ENCODE peak calls at places on chromosomes 16 and 17, in five cellular contexts. T, K, N, U and M are unnamed samples.

GRCh38 chr16:66443269-66443652 is 16.2 kb downstream of the BEAN1 start:
- DNase-seq in T (no peak), K (no peak), N (no peak), U (no peak), M (no peak)

GRCh38 chr16:50265260-50265659 is 1.1 kb upstream of the ADCY7 start:
- DNase-seq in T (no peak), K (no peak), N (peak; percentile 54), U (no peak), M (no peak)

GRCh38 chr17:83071966-83072562 is 7.3 kb upstream of the METRNL start:
- DNase-seq in T (no peak), K (no peak), N (no peak), U (no peak), M (no peak)

GRCh38 chr17:14784997-14785696 is 480.0 kb downstream of the PMP22 start:
- DNase-seq in T (no peak), K (no peak), N (no peak), U (no peak), M (no peak)

GRCh38 chr17:34997355-34997862 is 17.1 kb downstream of the LIG3 start:
- DNase-seq in T (no peak), K (peak; percentile 95), N (peak; percentile 88), U (no peak), M (no peak)

GRCh38 chr17:38415250-38416194 is 12.7 kb upstream of the ARHGAP23 start:
- DNase-seq in T (no peak), K (peak; percentile 81), N (no peak), U (no peak), M (no peak)

GRCh38 chr17:16379654-16380053 is 1.2 kb upstream of the UBB start:
- DNase-seq in T (no peak), K (no peak), N (no peak), U (no peak), M (no peak)

GRCh38 chr17:45282683-45283644 is 21.1 kb upstream of the SPATA32 start:
- DNase-seq in T (no peak), K (peak; percentile 84), N (no peak), U (no peak), M (no peak)

GRCh38 chr16:30761427-30761927 is 385 bp downstream of the CFAP119 start:
- DNase-seq in T (peak; percentile 48), K (peak; percentile 18), N (no peak), U (no peak), M (peak; percentile 29)

GRCh38 chr17:40326014-40326831 is 17.2 kb downstream of the RARA start:
- DNase-seq in T (no peak), K (no peak), N (no peak), U (no peak), M (peak; percentile 55)

GRCh38 chr17:82985973-82986372 is 93.4 kb upstream of the METRNL start:
- DNase-seq in T (no peak), K (peak; percentile 33), N (peak; percentile 38), U (no peak), M (peak; percentile 62)

GRCh38 chr17:73232587-73233373 is 28.9 kb downstream of the CPSF4L start:
- DNase-seq in T (no peak), K (peak; percentile 21), N (peak; percentile 54), U (no peak), M (no peak)

GRCh38 chr16:24971718-24972117 is 43.5 kb downstream of the ARHGAP17 start:
- DNase-seq in T (no peak), K (no peak), N (no peak), U (no peak), M (no peak)

GRCh38 chr17:27247071-27247957 is 46.6 kb upstream of the WSB1 start:
- DNase-seq in T (no peak), K (peak; percentile 98), N (peak; percentile 47), U (peak; percentile 36), M (no peak)

GRCh38 chr16:20792216-20792615 is 14.1 kb downstream of the ERI2 start:
- DNase-seq in T (no peak), K (no peak), N (no peak), U (no peak), M (no peak)

GRCh38 chr16:89035013-89035697 is 58.1 kb upstream of the CBFA2T3 start:
- DNase-seq in T (no peak), K (no peak), N (no peak), U (no peak), M (no peak)

GRCh38 chr17:8828517-8828875 is 29.3 kb upstream of the MFSD6L start:
- DNase-seq in T (no peak), K (no peak), N (no peak), U (no peak), M (no peak)

GRCh38 chr16:27906883-27907282 is 156.6 kb downstream of the GSG1L start:
- DNase-seq in T (no peak), K (no peak), N (no peak), U (no peak), M (no peak)

DNA sequence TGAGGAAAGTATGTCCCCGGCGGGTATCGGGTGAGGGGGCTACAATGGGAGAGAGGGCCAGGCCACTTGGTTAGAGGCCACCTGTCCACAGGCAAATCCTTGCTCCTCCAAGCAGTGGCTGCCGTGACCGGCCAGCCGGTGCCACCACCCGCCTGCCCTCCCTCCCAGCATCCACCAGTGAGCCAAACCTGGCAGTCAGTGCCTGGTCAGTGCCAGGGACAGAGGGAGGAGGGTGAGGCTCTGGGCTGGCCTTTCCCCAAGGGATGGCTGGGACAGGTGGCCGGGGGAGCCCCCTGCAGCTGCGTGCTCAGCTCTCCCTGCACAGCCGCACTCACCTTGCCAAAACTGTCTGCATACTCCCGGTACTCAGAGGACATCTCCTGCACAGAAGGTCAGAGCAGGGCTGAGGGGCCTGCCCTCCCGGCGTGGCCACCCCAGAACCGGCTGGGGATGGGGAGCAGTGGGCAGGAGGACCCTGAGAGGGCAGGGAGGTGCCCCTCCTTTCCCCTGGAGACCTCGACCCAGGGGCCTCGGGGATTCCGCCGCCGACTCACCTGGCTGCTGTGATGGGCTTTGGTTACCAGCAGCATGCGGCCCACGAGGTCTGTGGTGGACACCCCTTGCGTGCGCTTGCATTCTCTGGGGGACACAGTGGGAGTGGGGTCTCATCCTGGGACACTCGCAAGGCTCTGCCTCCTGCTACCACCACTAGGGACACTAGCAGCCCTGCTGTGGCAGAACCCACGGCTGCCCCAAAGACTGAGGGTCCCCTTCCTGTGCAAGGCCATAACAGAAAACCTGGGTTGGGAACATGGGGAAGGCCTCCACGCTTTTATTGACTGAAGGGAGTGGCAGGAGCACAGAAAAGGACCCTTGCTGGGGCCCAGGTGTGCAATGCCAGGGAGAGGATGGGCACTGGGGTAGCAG is 3.7 kb downstream of the PCYT2 start:
- DNase-seq in T (no peak), K (no peak), N (no peak), U (no peak), M (no peak)
- TF ChIP-seq CTCF in T (no peak), K (no peak), N (no peak), U (no peak), M (no peak)

GRCh38 chr17:80362428-80363119 is 52.4 kb upstream of the ENDOV start:
- DNase-seq in T (no peak), K (peak; percentile 83), N (no peak), U (peak; percentile 52), M (no peak)

GRCh38 chr17:80363518-80364090 is 51.4 kb upstream of the ENDOV start:
- DNase-seq in T (no peak), K (no peak), N (no peak), U (no peak), M (no peak)

GRCh38 chr17:80363120-80363515 is 51.8 kb upstream of the ENDOV start:
- DNase-seq in T (no peak), K (peak; percentile 8), N (no peak), U (no peak), M (no peak)

GRCh38 chr17:80365001-80365965 is 49.7 kb upstream of the ENDOV start:
- DNase-seq in T (no peak), K (no peak), N (no peak), U (no peak), M (no peak)

DNA sequence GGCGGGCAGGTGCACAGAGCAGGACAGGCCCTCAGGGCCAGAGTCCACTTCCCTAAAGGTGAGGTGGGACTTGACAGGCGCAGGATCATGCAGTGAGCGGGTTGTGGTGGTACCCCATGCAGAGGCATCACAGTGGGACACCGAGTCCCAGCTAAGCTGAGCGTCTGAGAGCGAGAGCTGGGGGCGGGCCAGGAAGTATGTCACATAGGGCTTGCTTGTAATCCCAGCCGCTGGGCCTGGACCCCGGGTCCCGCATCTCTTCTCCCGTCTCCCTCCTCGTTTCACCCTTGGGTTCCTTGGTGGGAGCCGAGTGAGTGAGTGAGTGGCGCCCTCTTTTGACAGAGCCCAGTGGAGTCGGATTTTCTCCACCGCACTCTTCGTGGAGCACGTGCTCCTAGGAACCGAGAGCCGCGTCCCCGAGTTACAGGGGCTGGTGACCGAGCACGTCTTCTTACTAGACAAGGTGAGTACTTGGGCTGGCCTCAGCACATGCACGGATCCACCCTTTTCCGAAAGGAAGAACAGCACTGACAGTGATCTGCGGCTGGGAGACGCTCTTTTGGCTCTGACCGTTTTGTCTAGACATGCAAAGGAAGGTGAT is 50.8 kb upstream of the ENDOV start:
- DNase-seq in T (no peak), K (peak; percentile 11), N (no peak), U (no peak), M (no peak)
- TF ChIP-seq CTCF in T (no peak), K (peak; percentile 33), N (no peak), U (peak; percentile 33), M (no peak)

GRCh38 chr16:55503726-55504553 is 4.9 kb upstream of the LPCAT2 start:
- DNase-seq in T (no peak), K (no peak), N (no peak), U (no peak), M (no peak)

GRCh38 chr16:55499281-55499680 is 9.6 kb upstream of the LPCAT2 start:
- DNase-seq in T (no peak), K (no peak), N (no peak), U (no peak), M (no peak)

GRCh38 chr16:55499951-55500350 is 8.9 kb upstream of the LPCAT2 start:
- DNase-seq in T (no peak), K (peak; percentile 93), N (no peak), U (no peak), M (no peak)

GRCh38 chr16:55502801-55503366 is 6.0 kb upstream of the LPCAT2 start:
- DNase-seq in T (no peak), K (peak; percentile 98), N (peak; percentile 97), U (peak; percentile 96), M (no peak)

DNA sequence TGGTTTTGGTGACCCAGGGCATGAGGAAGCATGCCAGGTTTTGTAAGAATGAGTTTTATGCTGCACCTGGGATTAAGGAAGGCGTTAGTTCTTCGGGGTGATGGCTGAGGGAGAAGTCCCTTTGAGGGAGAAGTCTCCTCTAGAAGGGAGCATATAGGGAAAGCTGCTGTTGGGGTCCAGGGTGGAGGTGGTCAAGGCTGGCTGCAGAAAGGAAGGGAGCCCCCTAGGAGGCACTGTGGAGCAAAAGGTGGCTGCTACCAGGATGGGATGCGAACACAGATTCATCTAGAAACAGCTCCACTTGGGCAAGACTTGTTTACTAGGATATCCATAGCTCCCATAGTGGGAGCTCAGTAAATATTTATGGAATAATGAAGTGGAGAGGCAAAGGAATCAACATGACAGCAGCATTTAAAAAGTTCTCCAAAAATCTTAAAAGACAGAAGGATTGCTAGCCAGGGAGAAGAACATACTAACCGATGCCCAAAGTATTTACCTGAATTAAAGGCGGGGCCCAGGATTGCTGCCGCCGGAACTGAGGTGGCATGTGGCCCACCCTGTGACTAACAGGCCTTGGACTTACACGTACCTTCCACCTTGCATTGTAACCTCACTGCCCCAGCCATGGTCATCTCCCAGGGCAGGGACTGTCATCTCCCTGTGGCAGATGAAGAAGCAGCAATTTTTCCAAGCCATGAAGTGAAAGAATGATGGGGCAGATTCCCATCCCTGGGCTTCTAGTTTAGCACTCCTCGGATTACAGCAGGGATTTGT is 7.1 kb upstream of the LPCAT2 start:
- DNase-seq in T (no peak), K (no peak), N (no peak), U (no peak), M (no peak)
- TF ChIP-seq CTCF in T (no peak), K (peak; percentile 49), N (no peak), U (no peak), M (no peak)

GRCh38 chr17:29279397-29280070 is 14.4 kb downstream of the NUFIP2 start:
- DNase-seq in T (no peak), K (no peak), N (no peak), U (no peak), M (no peak)

GRCh38 chr17:29278692-29279091 is 15.3 kb downstream of the NUFIP2 start:
- DNase-seq in T (no peak), K (no peak), N (no peak), U (no peak), M (no peak)

GRCh38 chr17:29283496-29283895 is 10.5 kb downstream of the NUFIP2 start:
- DNase-seq in T (no peak), K (no peak), N (no peak), U (no peak), M (no peak)
- TF ChIP-seq CTCF in T (no peak), K (no peak), N (no peak), U (no peak), M (no peak)